ENCODE peak calls at places on chromosomes 11 and 22, in seven cellular contexts. M, F, Y, B, I, Z and R are unnamed samples.

GRCh38 chr11:57546869-57547518 is 9.6 kb downstream of the SMTNL1 start:
- DNase-seq in M (no peak), F (no peak), Y (peak; percentile 75), B (no peak), I (no peak), Z (no peak), R (no peak)

GRCh38 chr11:44979536-44980399 is 29.1 kb upstream of the TP53I11 start:
- DNase-seq in M (no peak), F (peak; percentile 90), Y (no peak), B (peak; percentile 91), I (no peak), Z (no peak), R (peak; percentile 40)

GRCh38 chr22:29302402-29302680 is 4.1 kb upstream of the GAS2L1 start:
- DNase-seq in M (no peak), F (no peak), Y (no peak), B (no peak), I (no peak), Z (no peak), R (no peak)

GRCh38 chr11:60926500-60926899 is 2.2 kb downstream of the TMEM132A start:
- DNase-seq in M (no peak), F (no peak), Y (no peak), B (no peak), I (no peak), Z (no peak), R (no peak)

GRCh38 chr11:103326070-103326794 is 217.0 kb downstream of the DYNC2H1 start:
- DNase-seq in M (no peak), F (peak; percentile 49), Y (peak; percentile 51), B (no peak), I (no peak), Z (peak; percentile 65), R (no peak)

GRCh38 chr11:112518371-112518770 is 257.7 kb upstream of the PLET1 start:
- DNase-seq in M (no peak), F (no peak), Y (no peak), B (no peak), I (no peak), Z (no peak), R (no peak)

GRCh38 chr11:62787005-62787759 is at the start of gene TMEM179B:
- DNase-seq in M (peak; percentile 98), F (peak; percentile 98), Y (peak; percentile 96), B (peak; percentile 98), I (peak; percentile 100), Z (peak; percentile 98), R (peak; percentile 99)

GRCh38 chr11:44530413-44531115 is 34.9 kb upstream of the CD82 start:
- DNase-seq in M (no peak), F (no peak), Y (no peak), B (no peak), I (no peak), Z (no peak), R (no peak)

GRCh38 chr11:127789887-127790286 is 789.3 kb upstream of the KIRREL3 start:
- DNase-seq in M (no peak), F (no peak), Y (no peak), B (no peak), I (no peak), Z (no peak), R (no peak)

GRCh38 chr11:13596601-13597000 is 71.9 kb upstream of the FAR1 start:
- DNase-seq in M (no peak), F (no peak), Y (no peak), B (no peak), I (no peak), Z (no peak), R (no peak)

GRCh38 chr11:61959678-61960077 is 7.8 kb downstream of the FTH1 start:
- DNase-seq in M (no peak), F (no peak), Y (no peak), B (no peak), I (no peak), Z (no peak), R (no peak)

GRCh38 chr22:31260474-31260856 is 31.8 kb downstream of the PIK3IP1 start:
- DNase-seq in M (no peak), F (no peak), Y (no peak), B (no peak), I (no peak), Z (no peak), R (no peak)

GRCh38 chr22:32448980-32449379 is 15.3 kb downstream of the BPIFC start:
- DNase-seq in M (no peak), F (no peak), Y (no peak), B (no peak), I (no peak), Z (no peak), R (no peak)

GRCh38 chr11:38252620-38253019 is 1654.6 kb upstream of the RAG2 start:
- DNase-seq in M (no peak), F (no peak), Y (no peak), B (no peak), I (no peak), Z (no peak), R (no peak)

GRCh38 chr11:27391336-27392015 is 28.5 kb upstream of the CCDC34 start:
- DNase-seq in M (no peak), F (no peak), Y (no peak), B (no peak), I (no peak), Z (no peak), R (no peak)

GRCh38 chr11:19756675-19757475 is 44.2 kb downstream of the NAV2 start:
- DNase-seq in M (no peak), F (no peak), Y (no peak), B (no peak), I (no peak), Z (no peak), R (peak; percentile 77)

GRCh38 chr11:114192841-114193389 is 103.3 kb upstream of the NNMT start:
- DNase-seq in M (no peak), F (no peak), Y (no peak), B (no peak), I (no peak), Z (no peak), R (no peak)

GRCh38 chr11:92527467-92527866 is 302.8 kb downstream of the FAT3 start:
- DNase-seq in M (no peak), F (no peak), Y (no peak), B (no peak), I (no peak), Z (no peak), R (no peak)

GRCh38 chr11:76680517-76681425 is 10.2 kb upstream of the LRRC32 start:
- DNase-seq in M (peak; percentile 35), F (peak; percentile 66), Y (peak; percentile 60), B (no peak), I (peak; percentile 63), Z (peak; percentile 89), R (peak; percentile 86)

GRCh38 chr11:2318123-2318522 is 16.3 kb downstream of the TSPAN32 start:
- DNase-seq in M (no peak), F (no peak), Y (no peak), B (no peak), I (no peak), Z (no peak), R (peak; percentile 6)

GRCh38 chr11:120674537-120674936 is 163.0 kb downstream of the GRIK4 start:
- DNase-seq in M (no peak), F (no peak), Y (peak; percentile 94), B (no peak), I (no peak), Z (no peak), R (no peak)

GRCh38 chr22:46008291-46008690 is 31.3 kb upstream of the WNT7B start:
- DNase-seq in M (no peak), F (no peak), Y (no peak), B (no peak), I (no peak), Z (no peak), R (no peak)
- H3K27ac ChIP-seq in M (peak overlapping the region; percentile 92), F (peak overlapping the region; percentile 92), Y (no peak overlapping the region), B (peak overlapping the region; percentile 98), I (peak overlapping the region; percentile 72), Z (no peak overlapping the region), R (peak overlapping the region; percentile 99)

DNA sequence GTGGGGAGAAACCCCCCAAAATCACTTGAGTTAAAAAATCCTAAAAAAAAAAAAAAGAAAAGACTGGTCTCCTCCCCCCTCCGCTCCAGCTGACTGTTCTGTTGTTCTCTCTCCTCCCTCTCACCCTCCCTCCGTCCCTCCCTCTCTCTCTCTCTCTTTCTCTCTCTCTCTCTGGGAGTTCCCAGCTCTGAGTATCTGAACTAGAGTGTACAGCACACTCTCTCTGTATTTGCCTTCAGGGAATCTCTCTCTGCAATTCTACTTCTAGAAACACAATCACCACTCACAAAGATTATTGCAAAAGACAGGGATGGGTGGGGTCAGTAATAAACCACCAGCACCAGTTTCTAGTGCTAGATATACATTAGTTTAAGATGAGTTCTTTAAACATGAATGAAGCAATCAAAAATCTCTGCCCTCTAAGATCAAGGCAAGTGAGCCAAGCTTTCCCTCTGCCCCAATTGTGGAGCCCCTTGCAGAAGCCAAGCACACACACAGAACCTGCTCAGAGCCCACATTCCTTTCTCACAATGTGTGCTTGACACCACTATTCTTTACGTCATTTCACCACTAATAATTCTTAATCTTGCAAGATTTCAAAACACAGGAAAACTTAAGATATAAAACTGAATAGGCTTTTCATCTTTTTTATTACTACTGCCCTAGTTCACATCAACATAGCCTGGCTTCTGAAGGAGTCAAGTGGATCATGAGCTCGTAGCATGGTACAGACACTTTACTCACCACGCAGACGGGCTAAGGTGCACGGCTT is 133.5 kb downstream of the RBFOX2 start:
- DNase-seq in M (no peak), F (no peak), Y (no peak), B (no peak), I (no peak), Z (no peak), R (peak; percentile 85)
- H3K4me1 ChIP-seq in M (peaks cover 22% of the 10 kb centered on the region), F (peaks cover 10% of the 10 kb centered on the region), Y (peaks cover 9% of the 10 kb centered on the region), B (peaks cover under 1% of the 10 kb centered on the region), I (no peaks in the 10 kb centered on the region), Z (peaks cover 5% of the 10 kb centered on the region), R (peaks cover 52% of the 10 kb centered on the region)

DNA sequence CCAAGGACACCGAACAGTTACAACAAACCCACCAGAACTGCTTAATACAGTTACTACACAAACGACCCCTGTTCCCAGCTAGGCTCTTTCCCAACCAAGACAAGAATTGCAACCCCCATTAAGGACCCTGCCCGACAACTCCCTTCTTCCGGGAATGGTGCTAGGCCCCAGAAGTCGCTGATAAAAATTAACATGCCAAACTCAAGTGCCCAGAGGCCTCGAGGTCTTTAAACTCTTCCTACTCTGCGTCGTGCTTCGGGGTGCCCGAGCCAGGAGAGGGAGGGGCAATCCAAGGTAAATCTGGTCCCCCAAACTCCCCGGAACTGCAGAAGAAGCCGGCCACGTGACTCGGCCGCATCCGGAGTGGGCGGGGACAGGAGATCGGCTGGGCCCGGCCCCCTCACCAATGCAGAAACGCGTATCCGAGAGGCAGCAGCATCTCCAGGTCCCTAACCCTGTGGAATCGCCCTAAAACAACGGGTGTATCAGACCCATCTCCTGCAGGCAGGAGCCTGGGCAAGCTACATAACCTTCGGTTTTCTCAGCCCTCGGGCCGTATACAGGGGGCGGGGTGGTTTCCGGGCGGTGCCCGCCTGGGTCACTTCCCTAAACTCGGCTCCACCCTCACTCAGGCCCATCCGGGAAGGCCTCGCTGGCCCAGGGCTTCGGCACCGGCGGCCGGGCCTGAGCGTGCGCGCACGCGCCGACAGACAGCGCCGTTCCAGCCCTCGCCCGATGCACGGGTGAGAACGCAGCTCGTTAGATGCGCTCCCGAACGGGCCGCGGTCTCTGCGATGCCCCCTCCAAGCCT is 1.1 kb downstream of the CFL1 start:
- DNase-seq in M (peak; percentile 66), F (peak; percentile 75), Y (peak; percentile 48), B (peak; percentile 84), I (peak; percentile 95), Z (peak; percentile 84), R (peak; percentile 92)
- TF ChIP-seq POLR2A in M (no peak), F (peak; percentile 30), Y (no peak), B (peak; percentile 15), I (peak; percentile 72), Z (no peak), R (peak; percentile 68)

DNA sequence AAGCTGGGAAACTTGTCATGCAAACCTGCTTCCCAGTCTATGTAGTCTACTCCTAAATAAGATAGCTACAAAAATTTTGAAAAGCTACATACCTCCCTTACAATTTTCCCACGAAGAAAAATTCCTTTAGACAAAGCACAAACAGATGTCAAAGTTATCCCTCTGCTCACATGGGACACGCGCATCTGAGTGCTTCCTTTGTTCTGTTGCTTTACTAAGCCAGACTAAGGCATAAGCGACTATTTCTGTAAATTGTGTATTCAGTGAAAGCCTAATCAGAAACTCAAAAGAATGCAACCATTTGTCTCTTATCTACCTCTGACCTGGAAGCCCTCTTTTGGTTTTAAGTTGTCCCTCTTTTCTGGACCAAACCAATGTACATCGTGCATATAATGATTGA is 583.7 kb upstream of the B3GAT1 start:
- DNase-seq in M (no peak), F (no peak), Y (no peak), B (no peak), I (no peak), Z (no peak), R (no peak)
- H3K27ac ChIP-seq in M (no peak overlapping the region), F (no peak overlapping the region), Y (no peak overlapping the region), B (no peak overlapping the region), I (no peak overlapping the region), Z (no peak overlapping the region), R (no peak overlapping the region)